ENCODE peak calls at places on chromosomes 3 and 15, in five cellular contexts. D is SK-N-DZ; R is endothelial cell; E is CD8-positive, alpha-beta T cell; G is NCI-H69. J is an unnamed sample.

GRCh38 chr3:123660900-123661299 is 76.0 kb upstream of the HACD2 start:
- DNase-seq in R (no peak), G (peak), D (no peak), E (no peak), J (no peak)

GRCh38 chr3:49841806-49842205 is 14.6 kb downstream of the TRAIP start:
- DNase-seq in E (no peak), R (no peak), D (no peak), G (no peak), J (no peak)

GRCh38 chr3:13143381-13144004 is 70.3 kb upstream of the IQSEC1 start:
- DNase-seq in E (no peak), G (no peak), D (peak), R (no peak), J (no peak)

GRCh38 chr15:101376615-101377395 is 81.8 kb upstream of the SNRPA1 start:
- DNase-seq in R (no peak), E (peak), G (no peak), D (no peak), J (no peak)

GRCh38 chr3:157906627-157907026 is 199.6 kb downstream of the SHOX2 start:
- DNase-seq in R (no peak), D (no peak), E (no peak), G (peak), J (no peak)

GRCh38 chr3:197736010-197736490 is 654 bp downstream of the RUBCN start:
- DNase-seq in D (peak), G (peak), R (peak), E (peak), J (no peak)

GRCh38 chr3:25335429-25335828 is 92.6 kb upstream of the RARB start:
- DNase-seq in E (no peak), R (no peak), G (peak), D (no peak), J (no peak)

GRCh38 chr15:72202801-72203506 is 5.4 kb upstream of the GRAMD2A start:
- DNase-seq in D (no peak), R (no peak), E (no peak), G (no peak), J (no peak)

GRCh38 chr3:73365756-73366397 is 258.9 kb downstream of the PDZRN3 start:
- DNase-seq in D (no peak), G (no peak), R (no peak), E (no peak), J (no peak)

GRCh38 chr3:6074952-6075351 is 786.0 kb upstream of the GRM7 start:
- DNase-seq in R (no peak), G (no peak), D (no peak), E (no peak), J (no peak)

GRCh38 chr3:160331127-160331937 is 67.7 kb downstream of the IFT80 start:
- DNase-seq in D (no peak), G (peak), R (no peak), E (no peak), J (no peak)

GRCh38 chr15:96330450-96331140 is at the start of gene NR2F2:
- DNase-seq in G (peak), R (peak), D (peak), E (no peak), J (no peak)

GRCh38 chr15:100141304-100142080 is 200.3 kb downstream of the ADAMTS17 start:
- DNase-seq in D (no peak), R (no peak), G (no peak), E (peak), J (no peak)

GRCh38 chr15:62847900-62848489 is 194.6 kb upstream of the TPM1 start:
- DNase-seq in D (peak), R (peak), G (peak), E (no peak), J (peak)

GRCh38 chr3:129651316-129652202 is 45.1 kb upstream of the PLXND1 start:
- DNase-seq in R (no peak), E (no peak), G (peak), D (no peak), J (no peak)

GRCh38 chr15:28098766-28099554 is at the start of gene OCA2:
- DNase-seq in G (peak), R (peak), D (peak), E (peak), J (no peak)

GRCh38 chr15:44501768-44502366 is 35.1 kb upstream of the EIF3J start:
- DNase-seq in R (no peak), D (peak), E (no peak), G (peak), J (peak)

GRCh38 chr15:52117549-52117948 is 5.0 kb upstream of the BCL2L10 start:
- DNase-seq in E (no peak), D (no peak), G (peak), R (no peak), J (no peak)

GRCh38 chr3:44509393-44509921 is 32.0 kb upstream of the ZNF445 start:
- DNase-seq in G (no peak), R (no peak), E (no peak), D (peak), J (peak)

GRCh38 chr3:148084931-148085330 is 612.8 kb upstream of the AGTR1 start:
- DNase-seq in D (no peak), G (no peak), E (no peak), R (no peak), J (no peak)